ENCODE peak calls at places on chromosomes 7 and 10, in four cellular contexts. M is aorta, W is dorsolateral prefrontal cortex, E is breast epithelium. V is an unnamed sample.

GRCh38 chr10:18149401-18149800 is 9.2 kb downstream of the CACNB2 start:
- DNase-seq in W (no peak), M (no peak), E (no peak), V (no peak)

GRCh38 chr7:90772410-90772809 is 176.3 kb downstream of the CDK14 start:
- DNase-seq in E (no peak), W (no peak), M (no peak), V (no peak)

GRCh38 chr10:14508725-14509124 is 178.0 kb upstream of the FRMD4A start:
- DNase-seq in M (peak), W (no peak), E (no peak), V (no peak)

GRCh38 chr7:64630496-64630895 is 35.4 kb upstream of the ZNF107 start:
- DNase-seq in W (no peak), E (no peak), M (no peak), V (no peak)

GRCh38 chr10:5659702-5660528 is 6.5 kb downstream of the ASB13 start:
- DNase-seq in W (no peak), M (no peak), E (no peak), V (peak)

GRCh38 chr7:40202851-40203250 is 68.0 kb downstream of the SUGCT start:
- DNase-seq in E (no peak), M (no peak), W (no peak), V (no peak)

GRCh38 chr10:114911052-114911697 is 26.8 kb upstream of the TRUB1 start:
- DNase-seq in E (no peak), W (no peak), M (no peak), V (no peak)

GRCh38 chr10:54137396-54137795 is 663.6 kb downstream of the PCDH15 start:
- DNase-seq in E (no peak), W (no peak), M (no peak), V (no peak)

GRCh38 chr10:44389150-44389549 is 4.3 kb upstream of the CXCL12 start:
- DNase-seq in W (no peak), E (no peak), M (peak), V (peak)

GRCh38 chr7:129053938-129054437 is 923 bp downstream of the TNPO3 start:
- DNase-seq in E (no peak), W (no peak), M (no peak), V (no peak)

GRCh38 chr7:42175834-42176745 is 60.9 kb downstream of the GLI3 start:
- DNase-seq in E (peak), M (no peak), W (no peak), V (no peak)

GRCh38 chr7:38932509-38933168 is 23.6 kb upstream of the VPS41 start:
- DNase-seq in E (no peak), W (peak), M (peak), V (peak)

GRCh38 chr7:98878365-98879197 is at the start of gene TRRAP:
- DNase-seq in M (peak), W (peak), E (peak), V (peak)

GRCh38 chr7:143929224-143929920 is 5.7 kb upstream of the OR2F2 start:
- DNase-seq in W (no peak), E (no peak), M (no peak), V (no peak)

GRCh38 chr7:35717516-35717915 is 22.6 kb upstream of the HERPUD2 start:
- DNase-seq in W (no peak), M (no peak), E (no peak), V (no peak)

GRCh38 chr10:89206402-89207180 is 526 bp downstream of the CH25H start:
- DNase-seq in W (no peak), M (peak), E (peak), V (peak)

GRCh38 chr10:47245731-47246350 is 54.2 kb upstream of the GDF10 start:
- DNase-seq in M (no peak), E (no peak), W (no peak), V (peak)

GRCh38 chr7:11343818-11344413 is 370.2 kb downstream of the PHF14 start:
- DNase-seq in W (no peak), M (no peak), E (no peak), V (no peak)

GRCh38 chr10:16856567-16856966 is 39.3 kb upstream of the RSU1 start:
- DNase-seq in W (no peak), M (no peak), E (no peak), V (no peak)

GRCh38 chr7:50185951-50186697 is 93.1 kb upstream of the ZPBP start:
- DNase-seq in M (no peak), E (no peak), W (no peak), V (no peak)

GRCh38 chr7:30465342-30466170 is 13.0 kb downstream of the NOD1 start:
- DNase-seq in M (no peak), E (no peak), W (no peak), V (no peak)

GRCh38 chr10:86400705-86401587 is 34.4 kb upstream of the GRID1 start:
- DNase-seq in M (peak), E (peak), W (peak), V (peak)

GRCh38 chr10:112724404-112724991 is 225.5 kb upstream of the TCF7L2 start:
- DNase-seq in E (no peak), M (no peak), W (no peak), V (no peak)

GRCh38 chr10:118521415-118522117 is 73.9 kb downstream of the PRLHR start:
- DNase-seq in E (no peak), M (no peak), W (no peak), V (no peak)

GRCh38 chr10:18217577-18217976 is 77.4 kb downstream of the CACNB2 start:
- DNase-seq in W (no peak), M (no peak), E (no peak), V (no peak)

GRCh38 chr7:2968176-2968575 is 75.5 kb downstream of the CARD11 start:
- DNase-seq in M (no peak), W (no peak), E (no peak), V (no peak)

GRCh38 chr7:87105401-87105800 is 45.9 kb upstream of the ELAPOR2 start:
- DNase-seq in W (no peak), E (no peak), M (no peak), V (no peak)

GRCh38 chr7:30224511-30225031 is 59.8 kb upstream of the ZNRF2 start:
- DNase-seq in M (no peak), E (no peak), W (no peak), V (no peak)

GRCh38 chr10:31836569-31837406 is 91.8 kb downstream of the ARHGAP12 start:
- DNase-seq in W (no peak), M (no peak), E (no peak), V (no peak)

GRCh38 chr7:137443616-137444015 is 100.1 kb upstream of the PTN start:
- DNase-seq in M (no peak), E (no peak), W (no peak), V (no peak)

GRCh38 chr10:43229208-43230061 is 37.4 kb downstream of the RASGEF1A start:
- DNase-seq in E (no peak), M (peak), W (no peak), V (peak)

GRCh38 chr7:106732045-106732444 is 71.1 kb upstream of the CCDC71L start:
- DNase-seq in W (no peak), E (no peak), M (no peak), V (no peak)

GRCh38 chr7:106735637-106736036 is 74.7 kb upstream of the CCDC71L start:
- DNase-seq in M (no peak), E (no peak), W (no peak), V (no peak)

GRCh38 chr7:106731207-106731606 is 70.2 kb upstream of the CCDC71L start:
- DNase-seq in M (no peak), W (no peak), E (no peak), V (no peak)

GRCh38 chr7:106730021-106730420 is 69.1 kb upstream of the CCDC71L start:
- DNase-seq in E (no peak), M (no peak), W (no peak), V (no peak)

DNA sequence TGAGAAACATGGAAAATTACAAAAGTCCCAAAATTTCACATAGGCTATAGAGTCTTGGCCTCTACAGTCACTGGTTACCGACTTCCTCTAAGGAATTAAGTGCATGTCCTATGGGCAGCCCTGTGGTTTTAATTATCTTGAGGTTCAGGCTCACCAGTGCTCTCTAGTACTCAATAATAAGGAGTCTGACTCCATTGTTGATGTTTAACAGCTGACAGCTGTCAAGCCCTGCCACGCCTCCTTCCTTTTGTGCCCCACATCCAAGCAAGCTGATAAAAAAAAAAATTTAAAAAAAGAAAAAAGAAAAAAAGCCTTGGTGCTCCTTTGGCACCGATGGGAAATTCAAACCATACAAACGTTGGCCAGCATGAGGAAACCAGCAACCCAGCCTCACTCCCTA is 70.7 kb upstream of the CCDC71L start:
- DNase-seq in M (no peak), E (no peak), W (no peak), V (no peak)
- H3K4me3 ChIP-seq in M (no peak), E (no peak), W (no peak), V (no peak)

GRCh38 chr7:157674715-157675426 is 338.1 kb downstream of the DNAJB6 start:
- DNase-seq in W (no peak), M (no peak), E (no peak), V (peak)

GRCh38 chr7:157676001-157676400 is 339.2 kb downstream of the DNAJB6 start:
- DNase-seq in M (no peak), E (no peak), W (no peak), V (no peak)

GRCh38 chr7:157676456-157677255 is 339.9 kb downstream of the DNAJB6 start:
- DNase-seq in E (no peak), W (no peak), M (no peak), V (no peak)

GRCh38 chr7:157674027-157674714 is 337.4 kb downstream of the DNAJB6 start:
- DNase-seq in E (no peak), M (no peak), W (no peak), V (no peak)

DNA sequence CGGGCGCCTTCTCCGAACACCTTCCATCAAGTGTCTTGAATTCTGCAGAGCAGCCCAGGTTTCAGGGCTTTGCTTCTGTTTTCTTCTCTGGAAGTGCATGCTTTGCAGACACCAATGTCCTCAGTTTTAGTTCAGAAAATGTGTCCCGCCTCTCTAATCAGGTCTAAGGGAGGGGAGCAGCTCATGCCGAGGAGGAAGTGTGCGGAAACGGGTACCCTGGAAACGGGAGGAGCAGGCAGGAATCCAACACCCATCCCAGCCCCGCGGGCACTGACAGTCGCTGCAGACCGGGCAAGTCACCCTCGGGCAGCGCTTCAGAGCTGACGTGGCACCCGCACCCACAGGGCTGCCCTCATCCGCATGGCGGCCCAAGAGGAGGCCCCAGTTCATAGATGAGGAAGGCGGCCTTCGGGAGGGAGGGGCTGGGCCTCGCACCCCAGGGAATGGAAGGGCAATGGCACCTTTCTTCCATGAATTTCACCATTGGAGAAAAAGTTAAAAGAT is 338.7 kb downstream of the DNAJB6 start:
- DNase-seq in M (peak), W (no peak), E (no peak), V (peak)
- H3K4me3 ChIP-seq in M (no peak), W (no peak), E (no peak), V (no peak)

GRCh38 chr7:320297-320696 is 30.3 kb downstream of the FOXL3 start:
- DNase-seq in W (no peak), E (no peak), M (no peak), V (no peak)

GRCh38 chr7:323410-323809 is 33.4 kb downstream of the FOXL3 start:
- DNase-seq in M (peak), E (no peak), W (no peak), V (no peak)

GRCh38 chr7:324011-324410 is 34.0 kb downstream of the FOXL3 start:
- DNase-seq in M (peak), W (no peak), E (no peak), V (no peak)

GRCh38 chr7:322708-323111 is 32.7 kb downstream of the FOXL3 start:
- DNase-seq in E (no peak), W (no peak), M (peak), V (no peak)

GRCh38 chr7:322111-322671 is 32.2 kb downstream of the FOXL3 start:
- DNase-seq in M (peak), W (peak), E (peak), V (peak)
- H3K4me3 ChIP-seq in M (no peak), W (peak), E (no peak), V (no peak)

DNA sequence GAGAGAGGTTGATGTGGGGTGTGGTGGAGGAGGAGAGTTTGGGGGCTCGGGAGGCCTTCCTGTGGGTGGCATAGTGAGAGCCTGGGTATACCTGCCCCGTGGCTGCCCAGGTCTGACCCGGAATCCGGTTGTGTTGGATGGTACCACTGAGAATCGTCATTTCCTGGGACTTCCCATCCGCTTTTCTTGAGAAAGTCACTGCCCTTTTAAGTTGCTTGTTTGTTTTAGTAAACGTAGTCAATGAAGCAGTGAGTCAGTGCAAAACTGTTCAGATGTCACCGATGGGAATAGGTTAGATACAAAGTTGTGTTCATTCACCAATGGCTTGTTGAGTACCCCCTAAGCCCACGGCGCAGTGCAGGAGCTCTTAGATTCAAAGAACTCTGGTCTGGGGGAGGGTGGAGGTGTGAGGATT is 285.8 kb downstream of the CAMK1D start:
- DNase-seq in M (no peak), W (no peak), E (no peak), V (no peak)
- H3K4me3 ChIP-seq in M (no peak), W (no peak), E (no peak), V (no peak)

GRCh38 chr7:157016352-157017041 is 6.0 kb upstream of the MNX1 start:
- DNase-seq in M (no peak), W (no peak), E (no peak), V (no peak)
- H3K4me3 ChIP-seq in M (no peak), W (no peak), E (no peak), V (no peak)

GRCh38 chr10:101643546-101643945 is 51.4 kb downstream of the FBXW4 start:
- DNase-seq in E (no peak), M (no peak), W (no peak), V (no peak)
- H3K4me3 ChIP-seq in E (no peak), M (no peak), W (no peak), V (no peak)

GRCh38 chr10:13158401-13158800 is 3.0 kb upstream of the MCM10 start:
- DNase-seq in M (no peak), W (no peak), E (no peak), V (no peak)

GRCh38 chr10:13161267-13162012 is at the start of gene MCM10:
- DNase-seq in M (peak), E (peak), W (peak), V (peak)

GRCh38 chr10:13162013-13162364 is 631 bp downstream of the MCM10 start:
- DNase-seq in W (no peak), M (no peak), E (no peak), V (no peak)

GRCh38 chr10:13163859-13164258 is 2.5 kb downstream of the MCM10 start:
- DNase-seq in M (no peak), W (no peak), E (no peak), V (no peak)

GRCh38 chr10:13160934-13161266 is 458 bp upstream of the MCM10 start:
- DNase-seq in M (no peak), W (no peak), E (no peak), V (no peak)
- H3K4me3 ChIP-seq in M (no peak), W (peak), E (peak), V (peak)

DNA sequence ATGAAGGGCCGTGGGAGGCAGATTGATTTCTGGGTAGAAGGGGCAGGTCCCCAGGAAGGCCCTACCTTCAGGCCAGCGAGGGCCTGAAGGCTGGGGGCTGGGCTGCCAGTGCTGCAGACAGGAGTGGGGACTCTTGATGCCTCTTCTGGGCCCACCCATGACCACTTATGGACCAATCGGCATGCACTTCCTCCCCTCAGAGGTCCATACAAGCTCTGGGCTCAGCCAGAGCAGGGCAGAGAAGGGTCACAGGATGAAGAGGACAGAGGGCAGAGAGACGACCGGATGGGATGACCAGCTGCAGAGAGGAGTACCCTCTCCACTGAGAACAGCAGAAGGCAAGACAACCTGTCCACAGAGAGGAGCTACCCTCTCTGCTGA is 120.1 kb downstream of the DYNC2I1 start:
- DNase-seq in E (no peak), M (no peak), W (no peak), V (no peak)
- H3K4me3 ChIP-seq in E (peak), M (no peak), W (peak), V (peak)

DNA sequence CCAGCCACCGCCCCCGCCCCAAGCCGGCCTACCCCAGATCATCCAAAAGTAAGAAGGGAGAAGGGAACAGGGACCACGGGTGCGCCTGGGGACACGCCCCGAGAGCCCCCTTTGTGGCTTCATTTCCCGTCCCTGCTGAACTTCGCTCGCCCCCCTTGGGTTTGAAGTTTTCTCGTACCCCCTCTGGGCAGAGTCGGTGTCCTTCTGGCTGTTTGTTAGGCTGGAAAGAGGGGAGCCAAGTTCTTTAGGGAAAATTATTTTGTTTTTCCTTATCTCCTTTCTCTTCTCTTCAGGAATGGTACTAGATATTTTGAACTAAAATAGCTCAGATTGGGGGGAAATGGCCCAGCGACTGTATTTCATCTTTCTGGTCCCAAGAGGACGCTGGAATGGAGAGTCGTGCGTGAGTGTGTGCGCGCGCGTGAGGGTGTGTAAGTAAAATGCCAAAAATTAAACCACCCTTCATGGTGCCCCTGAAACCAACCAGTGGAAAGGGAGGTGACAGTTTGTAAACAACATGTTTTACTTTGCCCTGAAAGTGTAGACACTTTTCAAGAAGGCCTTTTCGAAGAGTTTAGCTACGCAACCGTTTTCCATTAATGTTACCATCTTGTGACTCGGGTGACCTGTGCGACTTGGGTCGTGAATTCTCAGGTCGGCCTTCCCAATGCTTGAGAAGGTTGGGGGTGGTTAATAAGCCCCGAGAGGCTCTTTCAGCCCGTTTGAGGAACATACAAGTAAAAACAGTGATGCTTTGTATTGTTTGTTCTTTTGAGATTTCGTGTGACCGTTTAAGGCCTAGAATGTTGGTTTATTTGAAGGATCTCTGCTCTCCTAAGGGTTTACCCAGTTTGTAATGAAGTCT is 694 bp downstream of the RBM20 start:
- DNase-seq in W (no peak), E (no peak), M (no peak), V (no peak)
- H3K4me3 ChIP-seq in W (peak), E (peak), M (peak), V (peak)

GRCh38 chr7:1026721-1027151 is 17.6 kb upstream of the GPR146 start:
- DNase-seq in E (no peak), M (no peak), W (no peak), V (no peak)
- H3K4me3 ChIP-seq in E (no peak), M (no peak), W (peak), V (no peak)